ENCODE peak calls at places on chromosomes 4 and X, in nine cellular contexts. J is A549; S is DND-41; L is activated CD4-positive, alpha-beta T cell treated with anti-CD3 and anti-CD28 coated beads, Interleukin-2, amount 10 ng/mL, durations not matched to agents 7 days and 5 days; O is pulmonary artery endothelial cell; G is stimulated activated CD8-positive, alpha-beta memory T cell treated with anti-CD3 and anti-CD28 coated beads, Interleukin-4, amount 100 ng/mL, for 1 hour; T is activated T-helper 1 cell treated with anti-CD3 and anti-CD28 coated beads, Interleukin-2, amount 50 U/mL, for 16 hours; H is osteocyte; C is COLO829. X is an unnamed sample.

GRCh38 chr4:108010167-108010566 is 20.5 kb downstream of the HADH start:
- DNase-seq in J (no peak), S (no peak), L (no peak), O (no peak), G (no peak), T (no peak), H (no peak), C (no peak), X (no peak)

GRCh38 chrX:12249997-12250396 is 111.7 kb downstream of the FRMPD4 start:
- DNase-seq in J (no peak), S (no peak), L (no peak), O (no peak), G (no peak), T (no peak), H (no peak), C (no peak), X (no peak)

GRCh38 chrX:43640481-43640880 is 15.6 kb upstream of the MAOA start:
- DNase-seq in J (no peak), S (no peak), L (no peak), O (no peak), G (no peak), T (no peak), H (no peak), C (no peak), X (no peak)

GRCh38 chr4:48173055-48173991 is 39.3 kb upstream of the TXK start:
- DNase-seq in J (peak), S (no peak), L (no peak), O (no peak), G (no peak), T (no peak), H (no peak), C (no peak), X (no peak)

GRCh38 chrX:129875669-129876068 is 30.3 kb upstream of the UTP14A start:
- DNase-seq in J (no peak), S (no peak), L (no peak), O (no peak), G (no peak), T (no peak), H (no peak), C (no peak), X (no peak)

GRCh38 chrX:153726286-153727107 is 1.8 kb downstream of the ABCD1 start:
- DNase-seq in J (no peak), S (peak), L (peak), O (no peak), G (no peak), T (no peak), H (no peak), C (peak), X (no peak)

GRCh38 chr4:145566086-145566708 is 53.0 kb upstream of the MMAA start:
- DNase-seq in J (no peak), S (no peak), L (no peak), O (no peak), G (no peak), T (no peak), H (no peak), C (no peak), X (no peak)

GRCh38 chr4:74189331-74190043 is 31.6 kb downstream of the MTHFD2L start:
- DNase-seq in J (peak), S (no peak), L (peak), O (peak), G (no peak), T (no peak), H (no peak), C (peak), X (no peak)

GRCh38 chr4:144463236-144463635 is 182.7 kb upstream of the HHIP start:
- DNase-seq in J (no peak), S (no peak), L (no peak), O (no peak), G (no peak), T (no peak), H (no peak), C (no peak), X (no peak)

GRCh38 chr4:108359936-108360681 is 191.4 kb upstream of the LEF1 start:
- DNase-seq in J (no peak), S (peak), L (peak), O (no peak), G (no peak), T (no peak), H (no peak), C (no peak), X (no peak)

GRCh38 chr4:86845593-86845992 is 3.6 kb downstream of the SLC10A6 start:
- DNase-seq in J (no peak), S (no peak), L (no peak), O (peak), G (no peak), T (no peak), H (no peak), C (no peak), X (no peak)

GRCh38 chr4:112130903-112131302 is 14.4 kb upstream of the FAM241A start:
- DNase-seq in J (no peak), S (no peak), L (no peak), O (no peak), G (no peak), T (no peak), H (no peak), C (peak), X (no peak)

GRCh38 chr4:48898733-48899431 is 7.7 kb downstream of the OCIAD2 start:
- DNase-seq in J (no peak), S (no peak), L (no peak), O (peak), G (no peak), T (no peak), H (no peak), C (no peak), X (no peak)

GRCh38 chrX:650274-650673 is 19.7 kb downstream of the SHOX start:
- DNase-seq in J (no peak), S (no peak), L (no peak), O (no peak), G (no peak), T (no peak), H (peak), C (no peak), X (no peak)

GRCh38 chr4:37928896-37929537 is 31.2 kb upstream of the PTTG2 start:
- DNase-seq in J (no peak), S (no peak), L (no peak), O (no peak), G (no peak), T (no peak), H (no peak), C (peak), X (no peak)

GRCh38 chr4:109365944-109366343 is 63.5 kb upstream of the COL25A1 start:
- DNase-seq in J (no peak), S (no peak), L (no peak), O (peak), G (no peak), T (no peak), H (no peak), C (no peak), X (no peak)

GRCh38 chr4:37780444-37781133 is 45.9 kb upstream of the PGM2 start:
- DNase-seq in J (no peak), S (peak), L (peak), O (no peak), G (no peak), T (peak), H (no peak), C (no peak), X (no peak)

GRCh38 chr4:124111922-124112321 is 600.6 kb downstream of the ANKRD50 start:
- DNase-seq in J (peak), S (no peak), L (no peak), O (peak), G (no peak), T (no peak), H (no peak), C (peak), X (no peak)

GRCh38 chr4:48153791-48154550 is 19.9 kb upstream of the TXK start:
- DNase-seq in J (no peak), S (no peak), L (no peak), O (no peak), G (no peak), T (no peak), H (no peak), C (no peak), X (no peak)

GRCh38 chr4:127182687-127183086 is 450.1 kb upstream of the INTU start:
- DNase-seq in J (no peak), S (no peak), L (no peak), O (no peak), G (no peak), T (no peak), H (no peak), C (no peak), X (no peak)

GRCh38 chr4:73193659-73194058 is 64.9 kb downstream of the ANKRD17 start:
- DNase-seq in J (no peak), S (no peak), L (no peak), O (no peak), G (no peak), T (no peak), H (no peak), C (no peak), X (no peak)

GRCh38 chr4:55175779-55176231 is 50.4 kb upstream of the KDR start:
- DNase-seq in J (peak), S (no peak), L (no peak), O (no peak), G (no peak), T (no peak), H (no peak), C (peak), X (no peak)

GRCh38 chr4:82017680-82018079 is 356.1 kb downstream of the HNRNPD start:
- DNase-seq in J (peak), S (peak), L (peak), O (peak), G (no peak), T (no peak), H (no peak), C (peak), X (no peak)

GRCh38 chrX:111914398-111915092 is 38.6 kb downstream of the TRPC5OS start:
- DNase-seq in J (peak), S (no peak), L (no peak), O (no peak), G (no peak), T (no peak), H (no peak), C (no peak), X (no peak)

GRCh38 chr4:189178125-189178746 is 762.4 kb upstream of the FRG1 start:
- DNase-seq in J (no peak), S (no peak), L (no peak), O (no peak), G (no peak), T (no peak), H (no peak), C (no peak), X (no peak)

GRCh38 chrX:94551831-94552230 is 877.8 kb downstream of the FAM133A start:
- DNase-seq in J (no peak), S (no peak), L (no peak), O (no peak), G (no peak), T (no peak), H (no peak), C (no peak), X (no peak)

GRCh38 chrX:40153335-40154221 is 55.8 kb upstream of the BCOR start:
- DNase-seq in J (peak), S (peak), L (peak), O (no peak), G (no peak), T (no peak), H (no peak), C (no peak), X (no peak)

GRCh38 chr4:108762559-108763225 is at the start of gene ETNPPL:
- DNase-seq in J (peak), S (peak), L (peak), O (no peak), G (no peak), T (no peak), H (peak), C (no peak), X (peak)

GRCh38 chr4:45033676-45034410 is 307.5 kb upstream of the GNPDA2 start:
- DNase-seq in J (no peak), S (no peak), L (no peak), O (no peak), G (no peak), T (no peak), H (no peak), C (no peak), X (no peak)

GRCh38 chr4:161419822-161420221 is 744.0 kb downstream of the FSTL5 start:
- DNase-seq in J (peak), S (no peak), L (no peak), O (no peak), G (no peak), T (no peak), H (no peak), C (peak), X (no peak)

GRCh38 chrX:69128573-69128972 is 36.7 kb downstream of the PJA1 start:
- DNase-seq in J (no peak), S (no peak), L (no peak), O (no peak), G (no peak), T (no peak), H (no peak), C (no peak), X (no peak)

GRCh38 chr4:107896158-107896645 is 35.1 kb upstream of the CYP2U1 start:
- DNase-seq in J (peak), S (no peak), L (no peak), O (peak), G (no peak), T (no peak), H (no peak), C (peak), X (no peak)

GRCh38 chr4:123945301-123945700 is 548.7 kb downstream of the SPRY1 start:
- DNase-seq in J (no peak), S (no peak), L (no peak), O (no peak), G (no peak), T (no peak), H (no peak), C (no peak), X (no peak)